ENCODE peak calls at places on chromosomes 13 and 19, in eight cellular contexts. S, N, G, H, X, E, Y and Q are unnamed samples.
A peak's percentile ranks its signal among the peaks of the same experiment; 100 is the strongest.

GRCh38 chr13:79782541-79783216 is 301.7 kb downstream of the NDFIP2 start:
- DNase-seq in H (peak; percentile 22), G (no peak), Y (peak; percentile 92), E (no peak), N (peak; percentile 62), S (no peak), X (no peak), Q (peak; percentile 90)

GRCh38 chr19:41083516-41083915 is 4.7 kb upstream of the CYP2A13 start:
- DNase-seq in N (no peak), G (no peak), S (no peak), X (no peak), E (no peak), H (no peak), Y (no peak), Q (no peak)

GRCh38 chr19:7471696-7472620 is 16.9 kb downstream of the PEX11G start:
- DNase-seq in N (no peak), X (no peak), H (no peak), S (no peak), Y (no peak), E (no peak), G (no peak), Q (peak; percentile 13)

GRCh38 chr13:83819611-83820010 is 62.7 kb downstream of the SLITRK1 start:
- DNase-seq in G (no peak), E (no peak), H (no peak), S (no peak), X (no peak), N (no peak), Y (no peak), Q (no peak)

GRCh38 chr19:13098291-13099072 is 4.2 kb downstream of the LYL1 start:
- DNase-seq in G (no peak), S (peak; percentile 24), N (no peak), Y (peak; percentile 19), X (peak; percentile 55), H (no peak), E (peak; percentile 24), Q (peak; percentile 63)

GRCh38 chr19:16135410-16136127 is 7.9 kb upstream of the HSH2D start:
- DNase-seq in H (no peak), E (no peak), G (no peak), N (no peak), S (no peak), Y (no peak), X (no peak), Q (no peak)

GRCh38 chr13:60795219-60795618 is 398.2 kb downstream of the TDRD3 start:
- DNase-seq in Y (no peak), E (no peak), G (no peak), N (no peak), X (no peak), H (no peak), S (no peak), Q (no peak)

GRCh38 chr13:20590568-20590967 is 23.6 kb downstream of the IFT88 start:
- DNase-seq in Y (no peak), X (no peak), N (no peak), S (no peak), E (no peak), H (no peak), G (no peak), Q (no peak)

GRCh38 chr19:1130801-1131717 is 27.3 kb downstream of the GPX4 start:
- DNase-seq in N (no peak), G (no peak), S (peak; percentile 78), H (no peak), X (no peak), Y (no peak), E (peak; percentile 49), Q (no peak)

GRCh38 chr19:16369664-16370576 is 45.3 kb downstream of the KLF2 start:
- DNase-seq in H (no peak), N (no peak), Y (no peak), E (peak; percentile 93), S (peak; percentile 47), X (no peak), G (no peak), Q (no peak)

GRCh38 chr13:33910267-33910666 is 92.3 kb downstream of the RFC3 start:
- DNase-seq in S (no peak), N (no peak), G (no peak), H (no peak), Y (no peak), X (no peak), E (no peak), Q (no peak)

GRCh38 chr19:2325261-2326046 is 2.9 kb downstream of the LSM7 start:
- DNase-seq in N (no peak), S (no peak), H (no peak), E (no peak), G (no peak), Y (no peak), X (no peak), Q (no peak)

GRCh38 chr19:7013678-7014077 is 7.6 kb downstream of the MBD3L2B start:
- DNase-seq in G (no peak), Y (no peak), E (no peak), H (no peak), N (no peak), X (no peak), S (peak; percentile 36), Q (no peak)

GRCh38 chr13:94713556-94714182 is 1.3 kb upstream of the SOX21 start:
- DNase-seq in N (no peak), X (no peak), G (no peak), E (no peak), Y (no peak), S (no peak), H (no peak), Q (no peak)

GRCh38 chr13:95541308-95541707 is 11.2 kb upstream of the CLDN10 start:
- DNase-seq in G (no peak), N (no peak), Y (no peak), S (no peak), E (no peak), X (no peak), H (no peak), Q (no peak)

GRCh38 chr13:102609696-102610095 is 12.9 kb downstream of the TPP2 start:
- DNase-seq in Y (no peak), X (no peak), H (no peak), E (peak; percentile 3), G (no peak), N (no peak), S (peak; percentile 25), Q (no peak)